ENCODE peak calls at places on chromosome 13, in five cellular contexts. S, M, P, W and T are unnamed samples.

GRCh38 chr13:113558461-113558860 is 26.1 kb upstream of the TFDP1 start:
- DNase-seq in W (no peak), P (no peak), M (no peak), S (peak; percentile 17), T (no peak)

GRCh38 chr13:98496239-98496668 is 80.7 kb downstream of the STK24 start:
- DNase-seq in W (no peak), M (no peak), P (no peak), S (peak; percentile 55), T (no peak)

GRCh38 chr13:71607575-71607974 is 259.4 kb downstream of the DACH1 start:
- DNase-seq in P (no peak), S (no peak), M (no peak), W (no peak), T (no peak)

GRCh38 chr13:43153436-43154082 is 130.2 kb downstream of the DNAJC15 start:
- DNase-seq in M (no peak), P (no peak), S (no peak), W (peak; percentile 70), T (peak; percentile 83)

GRCh38 chr13:113272791-113273190 is 24.2 kb upstream of the LAMP1 start:
- DNase-seq in S (no peak), W (no peak), P (no peak), M (no peak), T (no peak)

GRCh38 chr13:73715910-73716257 is 418.3 kb downstream of the KLF12 start:
- DNase-seq in S (no peak), W (no peak), M (no peak), P (no peak), T (peak; percentile 78)

GRCh38 chr13:106513025-106513424 is 22.4 kb downstream of the EFNB2 start:
- DNase-seq in S (no peak), M (no peak), W (peak; percentile 28), P (no peak), T (peak; percentile 68)

GRCh38 chr13:31962661-31963345 is 68.8 kb upstream of the FRY start:
- DNase-seq in W (no peak), M (no peak), P (no peak), S (no peak), T (no peak)

GRCh38 chr13:102440259-102440936 is 38.5 kb upstream of the FGF14 start:
- DNase-seq in M (peak; percentile 49), W (no peak), S (no peak), P (no peak), T (peak; percentile 58)

GRCh38 chr13:23506071-23506820 is 64.0 kb upstream of the TNFRSF19 start:
- DNase-seq in S (no peak), P (no peak), M (no peak), W (peak; percentile 27), T (no peak)

GRCh38 chr13:79593611-79594275 is 112.8 kb downstream of the NDFIP2 start:
- DNase-seq in W (peak; percentile 57), M (no peak), P (no peak), S (no peak), T (peak; percentile 91)

GRCh38 chr13:30186644-30187431 is 120.5 kb downstream of the KATNAL1 start:
- DNase-seq in W (no peak), S (no peak), P (no peak), M (no peak), T (no peak)

GRCh38 chr13:27644302-27644701 is 22.6 kb downstream of the POLR1D start:
- DNase-seq in M (no peak), S (no peak), W (peak; percentile 70), P (no peak), T (peak; percentile 77)

GRCh38 chr13:66262330-66262729 is 967.8 kb downstream of the PCDH9 start:
- DNase-seq in P (no peak), S (no peak), W (no peak), M (no peak), T (no peak)

GRCh38 chr13:108663710-108664109 is 34.3 kb downstream of the MYO16 start:
- DNase-seq in S (no peak), M (no peak), W (no peak), P (no peak), T (no peak)

GRCh38 chr13:20206065-20206725 is 13.5 kb upstream of the GJB2 start:
- DNase-seq in M (no peak), S (no peak), W (no peak), P (no peak), T (no peak)

GRCh38 chr13:113546571-113547247 is 37.8 kb upstream of the TFDP1 start:
- DNase-seq in W (no peak), P (no peak), M (no peak), S (no peak), T (no peak)

GRCh38 chr13:106815545-106815944 is 247.6 kb upstream of the ARGLU1 start:
- DNase-seq in W (no peak), S (peak; percentile 79), P (no peak), M (no peak), T (no peak)

GRCh38 chr13:77390391-77390790 is 63.5 kb upstream of the MYCBP2 start:
- DNase-seq in W (no peak), M (no peak), S (no peak), P (no peak), T (no peak)

GRCh38 chr13:30158774-30159445 is 148.4 kb downstream of the KATNAL1 start:
- DNase-seq in P (no peak), M (no peak), S (no peak), W (peak; percentile 49), T (peak; percentile 15)

GRCh38 chr13:71759506-71760225 is 107.3 kb downstream of the DACH1 start:
- DNase-seq in W (no peak), S (peak; percentile 74), P (no peak), M (no peak), T (no peak)

GRCh38 chr13:69704311-69704710 is 403.3 kb upstream of the ATXN8OS start:
- DNase-seq in W (peak; percentile 4), P (no peak), S (no peak), M (no peak), T (peak; percentile 27)

GRCh38 chr13:81610613-81611012 is 1269.7 kb upstream of the SPRY2 start:
- DNase-seq in P (no peak), M (no peak), S (no peak), W (no peak), T (no peak)

GRCh38 chr13:35514801-35515502 is 38.5 kb upstream of the MAB21L1 start:
- DNase-seq in S (no peak), P (no peak), M (no peak), W (no peak), T (no peak)

GRCh38 chr13:35720290-35720689 is 243.8 kb upstream of the MAB21L1 start:
- DNase-seq in W (no peak), P (no peak), M (no peak), S (no peak), T (peak; percentile 86)

GRCh38 chr13:91632071-91632470 is 233.7 kb downstream of the GPC5 start:
- DNase-seq in P (no peak), W (no peak), S (no peak), M (no peak), T (peak; percentile 27)

GRCh38 chr13:64778002-64778401 is 2452.1 kb downstream of the PCDH9 start:
- DNase-seq in M (no peak), W (no peak), P (no peak), S (no peak), T (no peak)

GRCh38 chr13:113059891-113060290 is 45.7 kb upstream of the F7 start:
- DNase-seq in S (no peak), P (no peak), W (no peak), M (no peak), T (no peak)

GRCh38 chr13:63864171-63864902 is 2448.7 kb upstream of the PCDH20 start:
- DNase-seq in P (no peak), M (no peak), W (peak; percentile 33), S (no peak), T (no peak)

GRCh38 chr13:97844151-97844550 is 109.3 kb upstream of the IPO5 start:
- DNase-seq in S (no peak), P (no peak), W (peak; percentile 20), M (no peak), T (peak; percentile 14)

GRCh38 chr13:29593605-29594297 is 1.7 kb downstream of the SLC7A1 start:
- DNase-seq in W (no peak), M (no peak), S (no peak), P (no peak), T (no peak)

DNA sequence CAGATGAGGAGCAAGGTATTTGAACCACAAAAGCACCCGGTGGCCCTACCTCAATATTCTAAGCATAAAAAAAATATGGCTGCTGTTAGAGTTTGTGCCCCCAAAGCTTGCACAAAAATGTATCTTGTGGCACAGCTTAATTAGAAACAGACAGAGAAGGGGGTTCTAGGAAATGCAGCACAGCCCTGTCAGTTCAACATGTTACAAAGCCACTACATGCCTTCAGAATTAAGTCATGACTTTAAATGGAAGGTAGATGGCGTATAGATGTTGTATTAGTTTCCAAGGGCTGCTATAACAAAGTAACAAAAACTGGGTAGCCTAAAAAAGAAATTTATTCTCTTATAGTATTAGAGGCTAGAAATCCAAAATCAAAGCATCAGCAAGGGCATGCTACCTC is 703.8 kb downstream of the DIAPH3 start:
- DNase-seq in W (no peak), P (no peak), S (no peak), M (no peak), T (no peak)
- TF ChIP-seq CTCF in W (no peak), P (no peak), S (no peak), M (no peak), T (no peak)

GRCh38 chr13:33787051-33787591 is 30.8 kb upstream of the RFC3 start:
- DNase-seq in S (no peak), W (no peak), P (no peak), M (peak; percentile 23), T (no peak)
- H3K4me3 ChIP-seq in S (no peak overlapping the region), W (no peak overlapping the region), P (peak overlapping the region; percentile 69), M (peak overlapping the region; percentile 57), T (no peak overlapping the region)

DNA sequence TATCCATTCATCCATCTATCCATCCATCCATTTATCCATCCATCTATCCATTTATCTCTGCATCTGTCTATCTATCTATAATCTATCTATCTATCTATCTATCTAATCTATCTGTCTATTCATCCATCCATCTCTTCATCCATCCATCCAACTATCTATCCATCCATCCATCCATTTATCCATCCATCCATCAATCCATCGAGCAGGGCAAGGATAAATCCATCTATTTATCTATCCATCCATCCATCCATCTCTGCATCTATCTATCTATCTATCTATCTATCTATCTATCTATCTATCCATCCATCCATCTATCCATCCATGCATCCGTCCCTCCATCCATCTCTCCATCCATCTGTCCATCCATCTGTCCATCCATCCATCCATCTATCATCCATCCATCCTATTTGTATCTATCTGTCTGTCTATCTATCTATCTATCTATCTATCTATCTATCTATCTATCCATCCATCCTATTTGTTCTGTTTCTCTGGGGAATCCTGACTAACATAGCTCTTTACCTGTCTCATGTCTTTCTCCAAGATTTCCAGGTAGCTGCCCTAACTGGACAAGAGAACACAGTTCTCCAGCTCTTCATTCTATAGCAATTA is 198.1 kb downstream of the FOXO1 start:
- DNase-seq in W (no peak), M (no peak), P (no peak), S (no peak), T (no peak)
- TF ChIP-seq CTCF in W (no peak), M (no peak), P (no peak), S (no peak), T (no peak)

GRCh38 chr13:109868583-109869311 is 82.4 kb upstream of the IRS2 start:
- DNase-seq in W (peak; percentile 8), M (no peak), P (no peak), S (no peak), T (peak; percentile 58)
- H3K4me3 ChIP-seq in W (no peak overlapping the region), M (no peak overlapping the region), P (no peak overlapping the region), S (no peak overlapping the region), T (no peak overlapping the region)

GRCh38 chr13:22061371-22061805 is 390.5 kb downstream of the FGF9 start:
- DNase-seq in M (peak; percentile 49), P (no peak), W (no peak), S (peak; percentile 71), T (no peak)
- TF ChIP-seq CTCF in M (peak; percentile 25), P (no peak), W (no peak), S (peak; percentile 38), T (no peak)